ENCODE peak calls at places on chromosomes 12 and 14, in four cellular contexts. A is foreskin fibroblast, D is PC-3, W is AG09309. N is an unnamed sample.

GRCh38 chr14:100129161-100129589 is 30.3 kb downstream of the DEGS2 start:
- DNase-seq in W (peak; percentile 8), D (peak; percentile 36), A (peak; percentile 79), N (peak; percentile 24)

GRCh38 chr14:23057757-23058653 is 685 bp upstream of the CDH24 start:
- DNase-seq in W (no peak), A (peak; percentile 92), D (peak; percentile 90), N (peak; percentile 82)

GRCh38 chr14:31109257-31109656 is 83.1 kb upstream of the STRN3 start:
- DNase-seq in W (no peak), D (no peak), A (no peak), N (no peak)

GRCh38 chr12:79174656-79175055 is 310.1 kb downstream of the SYT1 start:
- DNase-seq in A (peak; percentile 72), D (peak; percentile 70), W (peak; percentile 61), N (peak; percentile 73)

GRCh38 chr12:123681605-123682004 is 10.7 kb downstream of the TCTN2 start:
- DNase-seq in W (no peak), A (no peak), D (no peak), N (no peak)

GRCh38 chr12:131735153-131735456 is 24.2 kb downstream of the SFSWAP start:
- DNase-seq in D (no peak), A (no peak), W (no peak), N (no peak)

GRCh38 chr12:7948585-7949264 is 12.7 kb upstream of the SLC2A3 start:
- DNase-seq in A (no peak), W (no peak), D (no peak), N (no peak)

GRCh38 chr14:100733152-100733850 is 6.6 kb downstream of the DLK1 start:
- DNase-seq in A (no peak), D (no peak), W (no peak), N (no peak)

GRCh38 chr14:95183082-95183481 is 25.8 kb upstream of the DICER1 start:
- DNase-seq in A (no peak), D (no peak), W (no peak), N (no peak)

GRCh38 chr12:28974166-28974565 is 174.9 kb upstream of the FAR2 start:
- DNase-seq in D (no peak), W (no peak), A (peak; percentile 66), N (peak; percentile 53)

GRCh38 chr12:49671051-49671765 is 36.0 kb downstream of the FMNL3 start:
- DNase-seq in W (no peak), D (no peak), A (no peak), N (no peak)

GRCh38 chr14:34906287-34906686 is 31.1 kb upstream of the BAZ1A start:
- DNase-seq in D (no peak), A (no peak), W (no peak), N (no peak)

GRCh38 chr12:50390284-50390683 is 6.1 kb downstream of the FAM186A start:
- DNase-seq in A (peak; percentile 94), D (peak; percentile 97), W (peak; percentile 90), N (peak; percentile 82)

GRCh38 chr12:113860950-113861349 is 105.2 kb downstream of the RBM19 start:
- DNase-seq in A (peak; percentile 83), W (peak; percentile 78), D (no peak), N (peak; percentile 90)

GRCh38 chr12:49057888-49058287 is 2.7 kb downstream of the KMT2D start:
- DNase-seq in D (no peak), A (peak; percentile 17), W (no peak), N (no peak)

GRCh38 chr14:49768301-49769121 is 558 bp downstream of the KLHDC2 start:
- DNase-seq in W (no peak), A (peak; percentile 79), D (peak; percentile 54), N (peak; percentile 54)

GRCh38 chr12:62813031-62813829 is 121.7 kb downstream of the PPM1H start:
- DNase-seq in W (peak; percentile 28), D (no peak), A (peak; percentile 86), N (peak; percentile 69)

GRCh38 chr12:114306646-114307045 is 99.3 kb downstream of the TBX5 start:
- DNase-seq in W (peak; percentile 73), D (no peak), A (peak; percentile 84), N (no peak)

GRCh38 chr14:26729851-26730250 is 132.0 kb upstream of the NOVA1 start:
- DNase-seq in A (peak; percentile 84), D (no peak), W (no peak), N (peak; percentile 69)

GRCh38 chr12:10873374-10873773 is 10.7 kb downstream of the PRH1 start:
- DNase-seq in W (peak; percentile 4), D (no peak), A (peak; percentile 4), N (peak; percentile 42)

DNA sequence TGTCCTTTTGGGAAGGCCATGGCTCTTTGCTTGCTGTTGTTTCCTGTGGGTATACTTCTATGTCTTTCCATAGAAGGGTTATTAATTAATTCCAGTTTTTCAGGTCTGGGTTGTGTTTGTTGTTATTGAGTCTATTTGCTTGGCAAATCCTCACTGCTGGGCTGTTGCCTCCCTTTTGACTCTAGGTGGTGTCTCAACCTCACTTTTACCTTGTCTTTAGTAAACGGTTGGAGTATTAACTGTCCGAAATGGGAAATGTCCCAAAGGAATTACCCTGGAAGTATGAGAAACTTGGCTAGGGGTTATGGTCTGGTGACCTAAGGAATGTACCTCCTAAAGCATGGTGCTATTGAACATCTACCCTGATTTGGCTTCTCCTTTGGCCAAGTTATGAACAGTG is 16.7 kb downstream of the PRH1 start:
- DNase-seq in W (no peak), D (peak; percentile 5), A (no peak), N (no peak)
- TF ChIP-seq CTCF in W (no peak), D (no peak), A (no peak), N (no peak)

DNA sequence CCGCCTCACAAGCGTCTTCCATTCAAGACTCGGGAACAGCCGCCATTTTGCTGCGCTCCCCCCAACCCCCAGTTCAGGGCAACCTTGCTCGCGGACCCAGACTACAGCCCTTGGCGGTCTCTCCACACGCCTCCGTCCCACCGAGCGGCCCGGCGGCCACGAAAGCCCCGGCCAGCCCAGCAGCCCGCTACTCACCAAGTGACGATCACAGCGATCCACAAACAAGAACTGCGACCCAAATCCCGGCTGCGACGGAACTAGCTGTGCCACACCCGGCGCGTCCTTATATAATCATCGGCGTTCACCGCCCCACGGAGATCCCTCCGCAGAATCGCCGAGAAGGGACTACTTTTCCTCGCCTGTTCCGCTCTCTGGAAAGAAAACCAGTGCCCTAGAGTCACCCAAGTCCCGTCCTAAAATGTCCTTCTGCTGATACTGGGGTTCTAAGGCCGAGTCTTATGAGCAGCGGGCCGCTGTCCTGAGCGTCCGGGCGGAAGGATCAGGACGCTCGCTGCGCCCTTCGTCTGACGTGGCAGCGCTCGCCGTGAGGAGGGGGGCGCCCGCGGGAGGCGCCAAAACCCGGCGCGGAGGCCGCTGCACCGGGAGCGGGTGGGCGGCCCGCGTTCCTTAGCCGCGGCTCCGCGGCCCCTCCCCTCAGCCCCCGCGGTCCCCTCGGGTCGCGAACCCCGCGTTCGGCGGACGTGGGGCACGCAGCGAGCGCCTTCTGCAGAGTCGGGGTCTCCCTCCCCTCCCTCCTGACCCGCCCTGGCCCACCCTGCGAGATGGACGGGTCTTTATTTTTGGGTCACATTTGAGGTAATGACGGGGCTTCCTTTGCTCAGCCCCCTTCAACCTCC is at the start of gene UBC:
- DNase-seq in A (peak; percentile 97), D (peak; percentile 89), W (peak; percentile 86), N (peak; percentile 96)
- H3K4me3 ChIP-seq in A (peak within 1 kb of the TSS; percentile 80), D (peak within 1 kb of the TSS; percentile 94), W (peak within 1 kb of the TSS; percentile 94), N (peak within 1 kb of the TSS; percentile 100)

GRCh38 chr12:91991397-91992187 is 154.1 kb downstream of the BTG1 start:
- DNase-seq in A (no peak), D (peak; percentile 16), W (no peak), N (peak; percentile 22)
- TF ChIP-seq CTCF in A (no peak), D (peak; percentile 29), W (no peak), N (no peak)

GRCh38 chr14:39897657-39898056 is 465.4 kb upstream of the FBXO33 start:
- DNase-seq in W (no peak), D (no peak), A (no peak), N (no peak)
- H3K4me3 ChIP-seq in W (no peak overlapping the region), D (no peak overlapping the region), A (no peak overlapping the region), N (no peak overlapping the region)

GRCh38 chr12:40229690-40230651 is 5.2 kb downstream of the LRRK2 start:
- DNase-seq in W (no peak), D (no peak), A (no peak), N (no peak)
- TF ChIP-seq CTCF in W (no peak), D (no peak), A (no peak), N (no peak)

GRCh38 chr12:48002773-48003218 is 1.5 kb downstream of the COL2A1 start:
- DNase-seq in W (no peak), D (peak; percentile 25), A (peak; percentile 71), N (peak; percentile 19)
- H3K4me3 ChIP-seq in W (peak overlapping the region; percentile 8), D (peak overlapping the region; percentile 72), A (peak overlapping the region; percentile 48), N (no peak overlapping the region)

DNA sequence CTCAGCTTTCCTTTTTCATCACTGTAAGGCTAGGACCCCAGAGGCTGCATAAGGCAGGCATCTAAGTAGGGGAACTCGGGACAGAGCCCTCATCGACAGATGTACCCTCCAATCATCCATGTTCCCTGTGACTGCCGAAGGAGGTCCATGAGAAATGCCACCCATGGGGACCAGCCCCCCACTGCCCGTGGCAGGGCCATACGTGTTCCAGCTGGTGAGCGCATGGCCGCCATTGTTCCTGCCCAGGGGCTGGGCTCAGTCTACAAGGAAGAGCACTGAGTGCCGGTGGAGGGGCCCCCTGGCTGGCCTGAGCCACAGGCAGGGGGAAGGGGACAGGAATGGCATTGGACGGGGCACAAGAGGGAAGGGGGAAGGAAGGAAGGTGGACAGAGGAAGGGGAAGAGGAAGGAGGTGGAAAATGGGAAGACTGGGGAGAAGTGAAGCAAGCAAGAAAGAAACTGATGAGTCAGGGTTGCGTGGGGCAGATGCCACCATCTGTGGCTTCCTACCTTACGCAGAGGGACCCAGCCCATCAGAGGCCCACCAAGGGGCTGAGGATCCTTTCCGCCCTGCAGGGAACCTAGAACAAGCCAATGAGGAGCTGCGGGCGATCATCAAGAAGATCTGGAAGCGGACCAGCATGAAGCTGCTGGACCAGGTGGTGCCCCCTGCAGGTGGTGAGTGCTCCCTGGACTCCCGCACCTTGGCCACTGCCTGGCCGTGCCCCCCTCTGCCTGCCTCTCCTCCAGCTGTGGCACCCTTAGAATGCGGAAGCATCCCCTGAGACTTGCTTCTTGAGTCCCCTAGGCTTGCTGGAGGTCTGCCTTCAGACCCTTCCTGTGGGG is 120.6 kb upstream of the FKBP4 start:
- DNase-seq in W (no peak), A (no peak), D (no peak), N (no peak)
- TF ChIP-seq CTCF in W (no peak), A (peak; percentile 13), D (peak; percentile 32), N (peak; percentile 23)

GRCh38 chr12:27709212-27709931 is 1.3 kb upstream of the MRPS35 start:
- DNase-seq in W (no peak), A (no peak), D (no peak), N (no peak)
- H3K4me3 ChIP-seq in W (peak overlapping the region; percentile 73), A (peak overlapping the region; percentile 89), D (peak overlapping the region; percentile 87), N (peak overlapping the region; percentile 100)

DNA sequence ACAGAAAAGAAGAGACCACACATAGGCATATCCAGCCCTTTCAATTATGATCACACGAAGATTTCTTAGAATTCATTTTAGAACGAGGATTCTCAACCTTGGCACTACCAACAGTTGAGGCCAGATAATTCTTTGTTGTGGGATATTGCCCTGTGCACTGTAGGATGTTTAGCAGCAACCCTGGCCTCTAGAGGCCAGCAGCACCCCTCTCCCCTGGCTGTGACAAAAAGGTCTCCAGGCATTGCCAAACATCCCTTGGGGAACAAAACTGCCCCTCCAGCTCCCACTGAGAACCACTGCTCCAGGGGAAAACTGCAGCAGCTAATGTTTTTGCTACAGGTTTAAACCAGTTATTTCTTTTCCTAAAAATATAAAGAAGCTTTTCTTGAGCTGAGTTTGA is 7.1 kb downstream of the NT5DC3 start:
- DNase-seq in A (peak; percentile 42), D (no peak), W (no peak), N (no peak)
- TF ChIP-seq CTCF in A (no peak), D (peak; percentile 46), W (no peak), N (no peak)